ENCODE peak calls at places on chromosomes 4 and X, in eight cellular contexts. C, W, R, A, U, F, N and Z are unnamed samples.

GRCh38 chr4:77193511-77194236 is 36.7 kb downstream of the CCNG2 start:
- DNase-seq in C (peak; percentile 74), W (peak; percentile 59), R (no peak), A (peak; percentile 70), U (peak; percentile 83), F (no peak), N (no peak), Z (peak; percentile 78)

GRCh38 chrX:78375894-78376293 is 48.5 kb upstream of the CYSLTR1 start:
- DNase-seq in C (no peak), W (no peak), R (no peak), A (no peak), U (no peak), F (no peak), N (peak; percentile 63), Z (no peak)

GRCh38 chr4:19104176-19104575 is 1082.6 kb upstream of the LCORL start:
- DNase-seq in C (no peak), W (no peak), R (no peak), A (no peak), U (no peak), F (no peak), N (no peak), Z (no peak)

GRCh38 chr4:137623013-137623412 is 90.7 kb upstream of the PCDH18 start:
- DNase-seq in C (no peak), W (no peak), R (no peak), A (no peak), U (no peak), F (no peak), N (no peak), Z (no peak)

GRCh38 chrX:66638591-66639500 is at the start of gene EDA2R:
- DNase-seq in C (peak; percentile 64), W (peak; percentile 17), R (peak; percentile 54), A (no peak), U (no peak), F (no peak), N (peak; percentile 89), Z (no peak)

GRCh38 chrX:47210661-47211425 is 7.6 kb upstream of the CDK16 start:
- DNase-seq in C (peak; percentile 45), W (no peak), R (no peak), A (peak; percentile 23), U (no peak), F (no peak), N (no peak), Z (no peak)

GRCh38 chrX:67961516-67961915 is 417.7 kb downstream of the AR start:
- DNase-seq in C (no peak), W (no peak), R (no peak), A (no peak), U (no peak), F (no peak), N (no peak), Z (no peak)

GRCh38 chrX:9370888-9371287 is 94.0 kb upstream of the TBL1X start:
- DNase-seq in C (no peak), W (no peak), R (no peak), A (no peak), U (no peak), F (no peak), N (no peak), Z (no peak)

GRCh38 chr4:1052231-1052671 is 40.8 kb downstream of the FGFRL1 start:
- DNase-seq in C (peak; percentile 56), W (no peak), R (no peak), A (no peak), U (peak; percentile 46), F (no peak), N (no peak), Z (peak; percentile 2)

GRCh38 chr4:21490682-21491081 is 457.9 kb downstream of the KCNIP4 start:
- DNase-seq in C (no peak), W (no peak), R (no peak), A (no peak), U (no peak), F (no peak), N (no peak), Z (no peak)

GRCh38 chr4:183324619-183325018 is 2.4 kb upstream of the CLDN24 start:
- DNase-seq in C (no peak), W (no peak), R (no peak), A (no peak), U (no peak), F (no peak), N (no peak), Z (no peak)

GRCh38 chr4:7041851-7042696 is 1.1 kb upstream of the TADA2B start:
- DNase-seq in C (peak; percentile 77), W (peak; percentile 72), R (no peak), A (peak; percentile 78), U (peak; percentile 89), F (no peak), N (no peak), Z (peak; percentile 72)

GRCh38 chrX:44306336-44306735 is 37.1 kb downstream of the EFHC2 start:
- DNase-seq in C (no peak), W (no peak), R (no peak), A (no peak), U (no peak), F (peak; percentile 0), N (peak; percentile 20), Z (no peak)

GRCh38 chrX:110081740-110082139 is 78.8 kb downstream of the TMEM164 start:
- DNase-seq in C (peak; percentile 64), W (peak; percentile 53), R (no peak), A (no peak), U (no peak), F (no peak), N (peak; percentile 72), Z (no peak)

GRCh38 chr4:112817933-112818921 is 181.3 kb downstream of the LARP7 start:
- DNase-seq in C (peak; percentile 85), W (peak; percentile 38), R (peak; percentile 75), A (no peak), U (peak; percentile 73), F (peak; percentile 56), N (peak; percentile 83), Z (peak; percentile 34)

GRCh38 chr4:137387924-137388323 is 144.4 kb downstream of the PCDH18 start:
- DNase-seq in C (no peak), W (no peak), R (no peak), A (no peak), U (no peak), F (peak; percentile 39), N (no peak), Z (no peak)

GRCh38 chrX:38018734-38019410 is 12.5 kb downstream of the SYTL5 start:
- DNase-seq in C (no peak), W (no peak), R (no peak), A (no peak), U (no peak), F (no peak), N (no peak), Z (no peak)

GRCh38 chr4:183249854-183250253 is 70.2 kb downstream of the CLDN22 start:
- DNase-seq in C (no peak), W (no peak), R (peak; percentile 11), A (no peak), U (no peak), F (no peak), N (peak; percentile 21), Z (peak; percentile 55)

GRCh38 chr4:88297131-88297530 is 12.8 kb upstream of the PPM1K start:
- DNase-seq in C (no peak), W (no peak), R (no peak), A (no peak), U (no peak), F (no peak), N (no peak), Z (no peak)
- TF ChIP-seq CTCF in C (no peak), W (no peak), R (no peak), A (no peak), U (no peak), F (no peak), N (no peak), Z (no peak)

DNA sequence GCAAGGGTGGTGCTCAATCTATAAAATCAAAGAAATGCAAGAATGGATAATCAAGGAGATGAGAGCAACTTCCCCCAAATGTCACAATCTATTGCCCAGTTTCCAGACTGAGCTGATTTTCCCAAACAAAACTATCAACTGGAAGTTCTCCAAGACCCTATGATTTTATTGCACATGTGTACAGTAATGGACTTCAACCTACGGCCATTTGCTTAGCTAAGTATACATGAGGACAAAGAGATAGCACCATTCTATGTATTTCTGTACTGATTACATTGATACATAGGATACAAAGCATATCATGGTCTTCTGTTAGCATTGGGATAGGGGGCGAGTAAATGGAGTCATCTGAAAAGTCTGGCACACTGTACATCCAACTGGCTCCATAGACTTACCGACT is 407.8 kb downstream of the GABRG1 start:
- DNase-seq in C (no peak), W (no peak), R (no peak), A (no peak), U (no peak), F (no peak), N (no peak), Z (no peak)
- H3K9me3 ChIP-seq in C (no peaks in the 10 kb centered on the region), W (no peaks in the 10 kb centered on the region), R (no peaks in the 10 kb centered on the region), A (no peaks in the 10 kb centered on the region), U (no peaks in the 10 kb centered on the region), F (peaks cover 8% of the 10 kb centered on the region), N (no peaks in the 10 kb centered on the region), Z (no peaks in the 10 kb centered on the region)

DNA sequence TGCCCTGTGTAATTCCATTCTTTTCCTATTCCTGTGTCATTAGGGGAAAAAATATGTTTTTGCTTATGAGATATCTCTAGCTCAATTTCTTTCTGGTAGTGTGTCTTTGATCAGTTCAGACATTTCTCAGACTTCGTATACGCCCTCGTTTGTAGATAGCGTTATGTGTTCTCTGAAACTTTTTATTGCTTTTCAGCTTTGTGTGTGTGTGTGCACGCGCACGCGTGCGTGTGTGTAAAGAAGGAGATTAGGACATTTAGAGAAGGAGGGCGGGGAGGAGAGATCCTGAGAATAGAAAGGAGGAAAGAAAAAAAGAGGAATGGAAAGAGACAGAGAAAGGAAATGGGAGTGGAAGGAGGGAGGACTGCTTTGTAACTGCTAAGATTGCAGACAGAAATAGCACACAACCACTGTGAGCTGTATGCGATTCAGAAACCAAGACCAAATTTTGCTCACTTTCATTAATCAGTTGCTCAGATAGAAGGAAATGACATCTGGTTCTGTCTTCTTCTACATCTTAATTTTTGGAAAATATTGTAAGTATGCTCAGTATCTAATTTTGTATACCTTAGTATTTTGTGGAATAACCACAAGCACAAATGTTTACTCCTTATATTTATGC is at the start of gene RXFP1:
- DNase-seq in C (no peak), W (no peak), R (no peak), A (no peak), U (no peak), F (no peak), N (no peak), Z (no peak)
- H3K4me3 ChIP-seq in C (no peak within 1 kb of the TSS), W (no peak within 1 kb of the TSS), R (no peak within 1 kb of the TSS), A (no peak within 1 kb of the TSS), U (peak within 1 kb of the TSS; percentile 32), F (no peak within 1 kb of the TSS), N (no peak within 1 kb of the TSS), Z (no peak within 1 kb of the TSS)

GRCh38 chrX:136272325-136272724 is 21.1 kb upstream of the MAP7D3 start:
- DNase-seq in C (no peak), W (no peak), R (no peak), A (no peak), U (no peak), F (no peak), N (no peak), Z (no peak)
- TF ChIP-seq CTCF in C (no peak), W (no peak), R (peak; percentile 8), A (no peak), U (no peak), F (peak; percentile 24), N (no peak), Z (no peak)